ENCODE peak calls at places on chromosomes 12 and 14, in five cellular contexts. R is CD8-positive, alpha-beta memory T cell; O is right atrium auricular region; N is Peyer's patch; P is Panc1. Y is an unnamed sample.

GRCh38 chr12:19657401-19657800 is 218.1 kb downstream of the AEBP2 start:
- DNase-seq in P (no peak), N (no peak), R (no peak), O (no peak), Y (no peak)

GRCh38 chr14:101705733-101706508 is 55.6 kb upstream of the PPP2R5C start:
- DNase-seq in R (peak), P (no peak), N (peak), O (no peak), Y (peak)

GRCh38 chr12:28026701-28027100 is 54.2 kb upstream of the PTHLH start:
- DNase-seq in N (no peak), O (no peak), P (no peak), R (no peak), Y (no peak)

GRCh38 chr12:29743801-29744200 is 39.9 kb downstream of the TMTC1 start:
- DNase-seq in O (no peak), N (no peak), R (no peak), P (no peak), Y (no peak)

GRCh38 chr12:52037248-52037861 is 13.9 kb upstream of the NR4A1 start:
- DNase-seq in O (no peak), R (no peak), N (no peak), P (no peak), Y (no peak)

GRCh38 chr14:51576112-51576420 is 75.6 kb upstream of the FRMD6 start:
- DNase-seq in N (no peak), P (no peak), O (no peak), R (no peak), Y (no peak)

GRCh38 chr14:54338696-54339317 is 58.0 kb upstream of the CDKN3 start:
- DNase-seq in N (no peak), P (no peak), O (no peak), R (no peak), Y (no peak)

GRCh38 chr14:97025722-97026121 is 228.5 kb downstream of the VRK1 start:
- DNase-seq in N (no peak), O (no peak), R (no peak), P (no peak), Y (no peak)

GRCh38 chr12:90484130-90484529 is 470.8 kb downstream of the CCER1 start:
- DNase-seq in P (no peak), R (no peak), O (no peak), N (no peak), Y (no peak)

GRCh38 chr14:81837304-81837703 is 303.7 kb upstream of the SEL1L start:
- DNase-seq in N (no peak), O (no peak), R (no peak), P (no peak), Y (no peak)

GRCh38 chr12:101891462-101891971 is 14.1 kb downstream of the DRAM1 start:
- DNase-seq in N (peak), O (no peak), R (no peak), P (no peak), Y (no peak)

GRCh38 chr12:111780166-111780565 is 13.4 kb downstream of the ALDH2 start:
- DNase-seq in P (no peak), R (no peak), O (no peak), N (no peak), Y (no peak)

GRCh38 chr12:7130791-7131501 is 775 bp downstream of the CLSTN3 start:
- DNase-seq in O (no peak), P (no peak), R (peak), N (peak), Y (peak)

GRCh38 chr14:55807059-55807499 is 227.1 kb downstream of the KTN1 start:
- DNase-seq in R (peak), P (no peak), O (peak), N (peak), Y (peak)

GRCh38 chr14:29908652-29909577 is 18.7 kb downstream of the PRKD1 start:
- DNase-seq in P (no peak), R (no peak), O (no peak), N (no peak), Y (no peak)

GRCh38 chr14:20343855-20344205 is 395 bp downstream of the PARP2 start:
- DNase-seq in P (no peak), R (no peak), O (no peak), N (no peak), Y (no peak)

GRCh38 chr14:34324363-34324795 is 137.7 kb downstream of the SPTSSA start:
- DNase-seq in N (no peak), P (no peak), O (no peak), R (peak), Y (no peak)

GRCh38 chr12:124738636-124739467 is 124.8 kb downstream of the SCARB1 start:
- DNase-seq in O (no peak), R (no peak), N (no peak), P (no peak), Y (no peak)

GRCh38 chr14:90871605-90872233 is 55.5 kb upstream of the TTC7B start:
- DNase-seq in O (no peak), P (no peak), R (no peak), N (no peak), Y (no peak)

GRCh38 chr14:49946320-49947141 is 53.6 kb downstream of the ARF6 start:
- DNase-seq in N (no peak), R (no peak), O (no peak), P (peak), Y (no peak)

GRCh38 chr12:132827763-132828703 is 636 bp downstream of the GOLGA3 start:
- DNase-seq in P (no peak), R (no peak), O (no peak), N (no peak), Y (no peak)

GRCh38 chr14:105525861-105526780 is at the start of gene TMEM121:
- DNase-seq in O (no peak), R (peak), P (no peak), N (no peak), Y (peak)

GRCh38 chr14:96303981-96304380 is 48.0 kb downstream of the BDKRB1 start:
- DNase-seq in P (no peak), N (no peak), O (no peak), R (no peak), Y (no peak)

GRCh38 chr14:65434216-65434850 is 21.8 kb downstream of the FUT8 start:
- DNase-seq in N (no peak), O (no peak), P (no peak), R (no peak), Y (no peak)

GRCh38 chr12:116910280-116910644 is 488 bp upstream of the FBXW8 start:
- DNase-seq in R (no peak), O (no peak), P (no peak), N (no peak), Y (no peak)

GRCh38 chr12:131834798-131835615 is 6.8 kb downstream of the MMP17 start:
- DNase-seq in P (no peak), R (no peak), N (no peak), O (no peak), Y (no peak)

GRCh38 chr12:85708775-85709174 is 127.4 kb downstream of the RASSF9 start:
- DNase-seq in O (no peak), N (no peak), P (no peak), R (no peak), Y (no peak)

GRCh38 chr12:119179335-119180021 is 747 bp downstream of the HSPB8 start:
- DNase-seq in N (no peak), R (no peak), O (no peak), P (peak), Y (no peak)

GRCh38 chr14:68404652-68405183 is 388.1 kb downstream of the ZFP36L1 start:
- DNase-seq in N (no peak), R (no peak), P (no peak), O (no peak), Y (peak)

GRCh38 chr14:33755358-33755757 is 195.5 kb downstream of the EGLN3 start:
- DNase-seq in R (no peak), O (no peak), P (no peak), N (no peak), Y (no peak)

GRCh38 chr12:87985069-87985675 is 44.0 kb downstream of the C12orf50 start:
- DNase-seq in P (no peak), O (no peak), N (no peak), R (no peak), Y (no peak)

GRCh38 chr12:16008442-16008841 is 97.3 kb downstream of the DERA start:
- DNase-seq in N (no peak), P (no peak), O (no peak), R (no peak), Y (no peak)
- H3K4me3 ChIP-seq in N (no peak), P (no peak), O (no peak), R (no peak), Y (no peak)

DNA sequence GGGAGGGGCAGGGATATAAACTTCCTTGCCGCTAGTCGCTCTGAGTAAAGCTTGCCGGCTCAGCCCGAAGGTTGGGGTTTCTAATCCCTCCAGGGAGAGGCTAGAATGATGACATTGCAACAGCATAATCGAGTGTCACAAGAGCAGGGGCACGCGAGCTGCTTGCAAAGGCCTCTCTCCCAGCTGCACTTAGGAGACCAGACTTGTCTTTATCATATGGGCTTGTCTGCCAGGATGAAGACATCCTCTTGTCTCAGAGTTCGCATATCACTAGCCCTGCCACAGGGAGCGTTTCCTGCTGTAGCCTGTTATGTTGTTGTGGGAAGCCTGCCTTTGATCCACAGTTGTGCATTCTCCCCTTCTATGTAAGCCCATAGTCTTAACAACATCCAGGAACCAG is 180.0 kb downstream of the ESR2 start:
- DNase-seq in R (no peak), N (no peak), P (no peak), O (no peak), Y (no peak)
- H3K4me3 ChIP-seq in R (no peak), N (no peak), P (no peak), O (no peak), Y (no peak)

DNA sequence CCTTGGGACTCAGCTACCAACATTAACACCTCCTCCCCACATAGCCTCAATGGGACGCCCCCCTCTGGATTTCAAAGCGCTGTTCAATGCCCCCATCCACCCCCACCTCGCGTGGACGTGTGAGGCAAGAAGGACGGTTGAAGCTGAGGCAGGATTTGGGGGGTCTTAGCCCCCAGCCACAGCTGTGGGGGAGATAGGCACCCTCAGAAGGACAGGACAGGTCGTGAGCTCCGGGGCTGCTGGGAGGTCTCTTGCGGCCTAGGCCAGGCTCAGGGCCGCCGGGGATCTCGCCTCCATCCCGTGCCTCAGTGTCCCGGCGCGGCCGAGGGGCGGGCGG is 8.3 kb upstream of the SP7 start:
- DNase-seq in N (no peak), P (no peak), R (no peak), O (no peak), Y (no peak)
- H3K4me3 ChIP-seq in N (peak), P (peak), R (peak), O (peak), Y (peak)

DNA sequence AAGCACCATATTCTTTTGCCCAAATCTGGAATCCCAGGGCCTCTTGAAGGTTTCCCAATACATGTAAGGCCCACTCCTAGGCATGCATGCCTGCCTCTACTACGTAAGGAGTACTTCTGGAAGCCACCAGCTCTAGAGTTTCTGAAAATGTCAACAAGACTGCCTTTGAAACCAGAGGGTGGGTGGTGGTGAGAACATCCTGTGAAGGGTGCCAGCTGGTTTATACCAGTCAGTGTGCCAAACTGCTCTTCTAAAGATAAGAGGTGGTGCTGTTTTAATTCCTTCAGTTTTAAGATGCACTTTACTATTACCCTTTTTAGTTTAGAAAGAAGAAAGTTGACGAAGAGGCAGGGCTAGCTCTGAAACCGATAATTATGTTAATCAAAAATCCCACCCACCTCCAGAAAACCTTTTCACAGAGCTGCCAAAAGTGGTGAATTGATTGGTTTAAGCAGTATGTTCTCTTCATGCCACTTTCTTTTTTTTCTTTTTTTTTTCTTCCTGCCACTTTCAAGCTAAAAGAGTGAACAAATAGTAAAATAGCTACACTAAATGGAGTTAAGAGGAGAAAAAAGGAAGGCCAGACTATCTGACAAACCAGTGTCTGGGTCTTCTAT is 8.8 kb upstream of the WDR89 start:
- DNase-seq in R (peak), P (no peak), O (no peak), N (no peak), Y (no peak)
- H3K4me3 ChIP-seq in R (peak), P (no peak), O (no peak), N (no peak), Y (no peak)

GRCh38 chr14:69768873-69769272 is 1.9 kb downstream of the SRSF5 start:
- DNase-seq in P (no peak), N (no peak), O (no peak), R (no peak), Y (no peak)
- H3K4me3 ChIP-seq in P (peak), N (no peak), O (peak), R (peak), Y (peak)

GRCh38 chr12:46368684-46369083 is 3.9 kb downstream of the SLC38A2 start:
- DNase-seq in P (no peak), R (no peak), O (no peak), N (no peak), Y (no peak)

GRCh38 chr12:46370380-46370734 is 2.2 kb downstream of the SLC38A2 start:
- DNase-seq in N (no peak), R (no peak), P (no peak), O (no peak), Y (no peak)

GRCh38 chr12:46369474-46370379 is 2.8 kb downstream of the SLC38A2 start:
- DNase-seq in N (no peak), R (no peak), P (no peak), O (no peak), Y (no peak)

GRCh38 chr12:46368138-46368537 is 4.4 kb downstream of the SLC38A2 start:
- DNase-seq in O (no peak), N (no peak), P (no peak), R (no peak), Y (no peak)

GRCh38 chr12:46369095-46369473 is 3.5 kb downstream of the SLC38A2 start:
- DNase-seq in N (no peak), R (no peak), P (no peak), O (no peak), Y (no peak)
- H3K4me3 ChIP-seq in N (peak), R (no peak), P (peak), O (peak), Y (peak)